ENCODE peak calls at places on chromosomes 12 and 14, in ten cellular contexts. K is ascending aorta, Y is tibial artery, H is GM23338, Z is astrocyte of the cerebellum, J is AG09309, S is adrenal gland, E is left ventricle myocardium inferior, A is cardiac fibroblast, G is breast epithelium. B is an unnamed sample.
A peak's percentile ranks its signal among the peaks of the same experiment; 100 is the strongest.

GRCh38 chr12:54561164-54561563 is 11.8 kb downstream of the PDE1B start:
- DNase-seq in Y (peak; percentile 87), H (no peak), Z (no peak), E (peak; percentile 39), G (no peak), S (peak; percentile 50), A (no peak), J (no peak), K (peak; percentile 38), B (no peak)

GRCh38 chr12:52178984-52179383 is 12.8 kb downstream of the KRT80 start:
- DNase-seq in S (peak; percentile 49), H (no peak), G (no peak), E (no peak), J (no peak), A (no peak), K (no peak), Y (no peak), Z (no peak), B (no peak)

GRCh38 chr12:1907652-1908611 is 10.5 kb downstream of the CACNA2D4 start:
- DNase-seq in J (no peak), K (no peak), E (no peak), G (peak; percentile 15), Y (peak; percentile 54), H (no peak), Z (no peak), S (no peak), A (peak; percentile 12), B (no peak)

GRCh38 chr14:63752449-63753169 is 24.7 kb upstream of the SGPP1 start:
- DNase-seq in E (no peak), J (peak; percentile 53), Z (peak; percentile 18), G (no peak), H (no peak), S (peak; percentile 33), Y (no peak), K (no peak), A (peak; percentile 79), B (peak; percentile 51)

GRCh38 chr12:89439946-89440345 is 84.7 kb downstream of the GALNT4 start:
- DNase-seq in Y (no peak), H (no peak), G (no peak), S (no peak), A (peak; percentile 84), K (no peak), E (no peak), J (no peak), Z (no peak), B (peak; percentile 72)

GRCh38 chr14:89121961-89122675 is 294.9 kb downstream of the FOXN3 start:
- DNase-seq in J (no peak), A (no peak), S (no peak), Z (no peak), H (peak; percentile 89), G (no peak), K (no peak), E (no peak), Y (no peak), B (no peak)

GRCh38 chr12:96500686-96501085 is 11.3 kb downstream of the CFAP54 start:
- DNase-seq in Y (no peak), A (peak; percentile 58), G (no peak), J (no peak), E (no peak), K (no peak), S (no peak), H (no peak), Z (no peak), B (peak; percentile 61)

GRCh38 chr12:12799163-12799920 is 13.8 kb upstream of the DDX47 start:
- DNase-seq in E (no peak), G (no peak), Y (no peak), K (no peak), A (no peak), Z (no peak), J (no peak), S (no peak), H (no peak), B (no peak)

GRCh38 chr12:77494306-77494705 is 336.4 kb upstream of the NAV3 start:
- DNase-seq in E (no peak), G (no peak), A (peak; percentile 1), J (no peak), S (no peak), K (no peak), Y (no peak), H (no peak), Z (no peak), B (no peak)

GRCh38 chr14:41607966-41608663 is 1.4 kb downstream of the LRFN5 start:
- DNase-seq in G (no peak), K (no peak), J (no peak), Y (no peak), A (peak; percentile 10), H (peak; percentile 78), S (peak; percentile 10), Z (no peak), E (no peak), B (no peak)

GRCh38 chr12:52307836-52308806 is 13.1 kb downstream of the KRT83 start:
- DNase-seq in Z (no peak), A (peak; percentile 53), G (peak; percentile 76), K (no peak), H (peak; percentile 89), S (peak; percentile 15), E (peak; percentile 35), J (no peak), Y (peak; percentile 88), B (peak; percentile 23)

GRCh38 chr14:57519051-57519450 is 25.4 kb upstream of the CCDC198 start:
- DNase-seq in J (no peak), Y (no peak), A (no peak), S (no peak), Z (no peak), E (no peak), K (no peak), G (no peak), H (no peak), B (no peak)

GRCh38 chr12:104219361-104219892 is 3.8 kb downstream of the TXNRD1 start:
- DNase-seq in Y (no peak), H (no peak), K (no peak), E (no peak), A (peak; percentile 98), Z (peak; percentile 80), J (peak; percentile 100), S (peak; percentile 60), G (no peak), B (peak; percentile 99)

GRCh38 chr14:59346796-59347510 is 118.2 kb downstream of the GPR135 start:
- DNase-seq in G (no peak), J (no peak), H (no peak), Z (no peak), Y (no peak), E (no peak), A (peak; percentile 44), S (no peak), K (no peak), B (peak; percentile 36)
- TF ChIP-seq CTCF in G (no peak), J (no peak), H (no peak), Z (no peak), Y (no peak), E (no peak), A (no peak), S (no peak), K (no peak), B (no peak)

DNA sequence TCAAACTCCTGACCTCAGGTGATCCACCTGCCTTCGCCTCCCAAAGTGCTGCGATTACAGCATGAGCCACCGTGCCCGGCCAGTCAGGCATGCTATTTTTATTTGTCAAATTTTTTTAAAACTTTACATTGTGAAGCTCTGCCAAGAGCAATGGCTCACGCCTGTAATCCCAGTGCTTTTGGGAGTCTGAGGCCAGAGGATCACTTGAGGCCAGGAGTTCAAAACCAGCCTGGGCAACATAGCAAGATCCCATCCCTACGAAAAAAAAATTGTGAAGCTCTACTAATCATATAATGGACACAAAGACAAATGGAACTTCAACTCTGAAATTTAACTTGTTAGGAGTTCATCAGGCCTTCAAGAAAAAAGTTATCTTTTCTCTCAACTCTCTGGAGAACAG is 1.9 kb downstream of the R3HDM2 start:
- DNase-seq in A (no peak), Z (no peak), S (no peak), H (no peak), K (no peak), Y (no peak), E (no peak), G (no peak), J (no peak), B (no peak)
- H3K4me3 ChIP-seq in A (no peak overlapping the region), Z (no peak overlapping the region), S (no peak overlapping the region), H (peak overlapping the region; percentile 64), K (no peak overlapping the region), Y (no peak overlapping the region), E (no peak overlapping the region), G (no peak overlapping the region), J (no peak overlapping the region), B (no peak overlapping the region)

DNA sequence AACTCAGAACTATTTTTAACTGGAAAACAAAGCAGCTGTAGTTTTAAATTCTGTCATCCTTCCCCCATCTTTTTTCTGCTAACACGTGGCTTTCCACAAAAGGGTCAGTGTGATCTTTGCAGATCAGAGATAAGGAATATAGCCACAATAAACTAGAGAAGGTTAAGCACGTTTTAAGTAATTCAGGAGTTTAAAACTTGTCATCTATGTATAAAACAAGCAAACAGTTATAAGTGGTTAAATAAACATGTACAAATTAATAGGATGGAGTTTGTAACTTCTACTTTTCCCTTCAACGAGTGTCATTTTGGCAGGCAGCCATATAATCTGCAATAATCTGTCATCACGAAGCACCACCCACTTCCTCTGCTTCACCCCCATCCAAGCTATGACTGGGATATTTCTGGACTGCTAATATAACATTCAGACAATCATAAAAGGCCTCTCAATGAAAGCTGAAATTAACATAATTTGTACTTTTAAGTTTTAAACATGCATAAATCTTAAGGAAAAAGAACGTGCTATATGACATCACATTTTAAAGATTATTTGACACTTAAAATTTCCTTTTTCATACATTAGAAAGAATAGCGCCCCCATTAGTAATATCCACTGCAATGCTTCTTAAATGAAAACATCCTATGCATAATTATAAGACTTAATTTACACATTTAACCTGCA is 15.2 kb downstream of the TAOK3 start:
- DNase-seq in E (no peak), H (no peak), J (no peak), Z (no peak), Y (no peak), K (no peak), S (peak; percentile 58), A (peak; percentile 91), G (no peak), B (peak; percentile 79)
- TF ChIP-seq CTCF in E (no peak), H (peak; percentile 50), J (no peak), Z (no peak), Y (no peak), K (no peak), S (peak; percentile 24), A (peak; percentile 15), G (no peak), B (no peak)

GRCh38 chr14:61765225-61765943 is 3.2 kb downstream of the SNAPC1 start:
- DNase-seq in Z (no peak), S (peak; percentile 51), E (no peak), J (no peak), H (no peak), G (no peak), Y (no peak), A (peak; percentile 6), K (no peak), B (no peak)

GRCh38 chr14:61761959-61762786 is at the start of gene SNAPC1:
- DNase-seq in H (peak; percentile 100), G (peak; percentile 93), K (peak; percentile 86), S (peak; percentile 99), Y (peak; percentile 98), A (peak; percentile 98), E (peak; percentile 97), Z (peak; percentile 95), J (peak; percentile 92), B (peak; percentile 99)

GRCh38 chr14:61761557-61761956 is 663 bp upstream of the SNAPC1 start:
- DNase-seq in H (no peak), J (no peak), G (no peak), K (no peak), Z (no peak), S (no peak), E (no peak), A (no peak), Y (no peak), B (no peak)

GRCh38 chr14:61766136-61766535 is 3.9 kb downstream of the SNAPC1 start:
- DNase-seq in H (no peak), K (no peak), A (no peak), S (no peak), J (no peak), E (no peak), Z (no peak), G (no peak), Y (no peak), B (no peak)

GRCh38 chr14:61764342-61765122 is 2.3 kb downstream of the SNAPC1 start:
- DNase-seq in G (no peak), Z (no peak), Y (no peak), H (no peak), A (peak; percentile 9), K (no peak), J (no peak), E (no peak), S (no peak), B (no peak)
- H3K4me3 ChIP-seq in G (no peak overlapping the region), Z (peak overlapping the region; percentile 91), Y (no peak overlapping the region), H (peak overlapping the region; percentile 79), A (no peak overlapping the region), K (no peak overlapping the region), J (no peak overlapping the region), E (peak overlapping the region; percentile 77), S (no peak overlapping the region), B (peak overlapping the region; percentile 88)

B was measured in fibroblast of pulmonary artery.